ENCODE peak calls at places on chromosome 20, in ten cellular contexts. G is endothelial cell, Z is psoas muscle, R is natural killer cell, N is foreskin fibroblast, W is A549, K is fibroblast of villous mesenchyme, S is heart right ventricle, E is omental fat pad, X is mammary epithelial cell. V is an unnamed sample.

GRCh38 chr20:63223121-63223825 is 7.3 kb upstream of the YTHDF1 start:
- DNase-seq in K (peak), N (peak), W (peak), E (no peak), X (no peak), G (peak), R (no peak), Z (no peak), S (no peak), V (no peak)

GRCh38 chr20:45174434-45175364 is at the start of gene PI3:
- DNase-seq in R (no peak), Z (no peak), E (peak), W (no peak), X (peak), G (no peak), S (no peak), N (no peak), K (peak), V (no peak)

GRCh38 chr20:584375-585301 is 25.5 kb downstream of the TCF15 start:
- DNase-seq in S (no peak), K (no peak), X (peak), R (no peak), N (no peak), E (no peak), W (no peak), G (no peak), Z (no peak), V (no peak)

GRCh38 chr20:53795170-53795569 is 201.5 kb upstream of the ZNF217 start:
- DNase-seq in N (peak), X (peak), S (no peak), K (no peak), W (no peak), G (no peak), E (no peak), Z (no peak), R (no peak), V (no peak)

GRCh38 chr20:54070187-54070987 is at the start of gene BCAS1:
- DNase-seq in N (no peak), K (no peak), Z (no peak), E (no peak), X (no peak), R (no peak), G (no peak), S (no peak), W (no peak), V (no peak)

GRCh38 chr20:10861086-10861485 is 187.3 kb upstream of the JAG1 start:
- DNase-seq in Z (no peak), S (no peak), K (peak), X (peak), E (no peak), N (peak), R (no peak), W (no peak), G (no peak), V (no peak)

GRCh38 chr20:63284544-63284949 is 8.4 kb upstream of the COL20A1 start:
- DNase-seq in Z (no peak), W (no peak), S (no peak), K (no peak), E (no peak), R (no peak), X (no peak), N (no peak), G (no peak), V (no peak)

GRCh38 chr20:63457737-63458136 is 14.7 kb downstream of the KCNQ2 start:
- DNase-seq in E (no peak), Z (no peak), N (peak), X (peak), W (peak), K (no peak), G (no peak), S (peak), R (no peak), V (no peak)

GRCh38 chr20:4563534-4563933 is 158.2 kb upstream of the PRND start:
- DNase-seq in W (no peak), X (peak), E (no peak), N (peak), Z (no peak), K (peak), S (no peak), G (peak), R (no peak), V (peak)

GRCh38 chr20:62427172-62428007 is at the start of gene RBBP8NL:
- DNase-seq in N (no peak), Z (no peak), R (no peak), K (no peak), G (no peak), S (no peak), W (no peak), X (peak), E (no peak), V (no peak)

GRCh38 chr20:6814945-6815344 is 47.5 kb downstream of the BMP2 start:
- DNase-seq in S (no peak), X (no peak), K (no peak), E (no peak), W (no peak), N (no peak), G (no peak), Z (no peak), R (no peak), V (no peak)

GRCh38 chr20:6818033-6818808 is 50.7 kb downstream of the BMP2 start:
- DNase-seq in S (no peak), K (no peak), N (no peak), G (no peak), Z (no peak), W (no peak), X (no peak), R (no peak), E (no peak), V (no peak)

GRCh38 chr20:6824401-6824800 is 56.9 kb downstream of the BMP2 start:
- DNase-seq in K (no peak), X (no peak), E (no peak), N (no peak), G (no peak), R (no peak), S (no peak), Z (no peak), W (no peak), V (no peak)

GRCh38 chr20:6819599-6819998 is 52.1 kb downstream of the BMP2 start:
- DNase-seq in K (peak), S (no peak), R (no peak), Z (no peak), N (no peak), E (no peak), X (no peak), G (no peak), W (no peak), V (no peak)
- TF ChIP-seq CTCF in K (peak), S (peak), R (no peak), Z (no peak), N (no peak), E (no peak), X (peak), G (no peak), W (no peak), V (no peak)

GRCh38 chr20:18793625-18794427 is 19.8 kb upstream of the SCP2D1 start:
- DNase-seq in X (peak), G (peak), R (peak), K (peak), E (peak), Z (peak), W (peak), S (peak), N (peak), V (peak)
- TF ChIP-seq CTCF in X (no peak), G (no peak), R (no peak), K (no peak), E (no peak), Z (no peak), W (no peak), S (peak), N (no peak), V (no peak)

GRCh38 chr20:40965671-40966070 is 63.0 kb upstream of the TOP1 start:
- DNase-seq in R (no peak), E (no peak), W (no peak), Z (no peak), N (no peak), S (no peak), K (no peak), X (no peak), G (no peak), V (no peak)

GRCh38 chr20:40966103-40966502 is 62.5 kb upstream of the TOP1 start:
- DNase-seq in R (no peak), S (no peak), X (no peak), W (no peak), E (no peak), Z (no peak), N (no peak), G (peak), K (no peak), V (no peak)

GRCh38 chr20:40966516-40967185 is 62.0 kb upstream of the TOP1 start:
- DNase-seq in Z (no peak), X (no peak), R (no peak), E (no peak), N (peak), K (no peak), S (no peak), G (no peak), W (no peak), V (no peak)

DNA sequence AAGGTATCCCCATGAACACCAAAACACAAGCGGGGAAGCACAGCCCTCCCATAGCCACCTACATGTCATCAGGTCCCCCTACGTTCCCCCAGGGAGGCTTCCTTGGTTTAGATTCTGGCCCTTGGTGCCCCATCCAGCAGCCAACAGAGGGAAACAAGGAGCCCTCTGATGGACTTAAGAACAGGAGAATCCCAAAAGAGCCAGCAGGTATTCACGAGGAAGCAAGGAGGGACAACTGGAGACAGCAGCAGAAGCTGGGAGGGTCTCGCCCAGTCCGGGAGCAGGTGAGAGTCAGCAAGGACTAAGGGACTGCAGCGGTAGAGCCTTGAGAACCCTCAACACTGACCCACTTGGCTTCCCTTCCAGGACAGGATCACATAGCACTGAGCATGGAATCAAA is 58.4 kb upstream of the TOP1 start:
- DNase-seq in K (no peak), N (peak), G (no peak), Z (no peak), E (no peak), W (no peak), X (no peak), R (no peak), S (no peak), V (no peak)
- TF ChIP-seq CTCF in K (peak), N (peak), G (no peak), Z (no peak), E (no peak), W (no peak), X (no peak), R (no peak), S (no peak), V (peak)

GRCh38 chr20:33910056-33910455 is 83.7 kb upstream of the RALY start:
- DNase-seq in G (no peak), X (no peak), E (no peak), K (no peak), N (peak), Z (no peak), S (no peak), W (no peak), R (no peak), V (no peak)
- TF ChIP-seq CTCF in G (no peak), X (no peak), E (no peak), K (no peak), N (no peak), Z (no peak), S (no peak), W (no peak), R (no peak), V (no peak)

GRCh38 chr20:38548356-38549083 is 32.5 kb upstream of the ADIG start:
- DNase-seq in R (no peak), X (no peak), E (no peak), S (no peak), W (no peak), Z (no peak), K (no peak), N (no peak), G (no peak), V (no peak)

GRCh38 chr20:38547288-38547825 is 33.6 kb upstream of the ADIG start:
- DNase-seq in K (no peak), X (no peak), E (no peak), G (no peak), W (no peak), S (no peak), Z (no peak), N (no peak), R (no peak), V (no peak)

GRCh38 chr20:38551056-38551626 is 29.9 kb upstream of the ADIG start:
- DNase-seq in E (no peak), Z (no peak), N (no peak), K (no peak), X (peak), R (no peak), W (no peak), S (no peak), G (no peak), V (no peak)

GRCh38 chr20:38545771-38546170 is 35.2 kb upstream of the ADIG start:
- DNase-seq in X (no peak), K (no peak), E (no peak), R (no peak), W (no peak), Z (no peak), N (no peak), G (no peak), S (no peak), V (no peak)

GRCh38 chr20:38550274-38550673 is 30.7 kb upstream of the ADIG start:
- DNase-seq in Z (no peak), S (no peak), W (peak), G (no peak), N (no peak), K (no peak), R (no peak), E (no peak), X (no peak), V (no peak)
- TF ChIP-seq CTCF in Z (no peak), S (no peak), W (no peak), G (peak), N (no peak), K (no peak), R (no peak), E (no peak), X (peak), V (peak)

GRCh38 chr20:38601216-38602184 is at the start of gene ARHGAP40:
- DNase-seq in X (peak), W (no peak), N (peak), Z (no peak), E (no peak), R (no peak), K (no peak), S (no peak), G (peak), V (no peak)
- TF ChIP-seq CTCF in X (peak), W (no peak), N (no peak), Z (no peak), E (no peak), R (no peak), K (peak), S (no peak), G (no peak), V (no peak)

GRCh38 chr20:57047281-57048026 is 219.0 kb downstream of the BMP7 start:
- DNase-seq in W (peak), N (no peak), S (no peak), R (no peak), X (no peak), K (no peak), Z (no peak), E (no peak), G (peak), V (no peak)
- TF ChIP-seq CTCF in W (peak), N (peak), S (no peak), R (no peak), X (no peak), K (peak), Z (no peak), E (no peak), G (no peak), V (no peak)

GRCh38 chr20:19758888-19759331 is 852 bp downstream of the RIN2 start:
- DNase-seq in E (no peak), Z (peak), S (peak), X (peak), K (peak), R (no peak), G (peak), W (peak), N (peak), V (no peak)

GRCh38 chr20:19757973-19758887 is at the start of gene RIN2:
- DNase-seq in R (no peak), G (peak), K (peak), X (peak), E (peak), N (peak), S (peak), W (peak), Z (peak), V (peak)

GRCh38 chr20:19757487-19757972 is 528 bp upstream of the RIN2 start:
- DNase-seq in Z (peak), K (peak), E (peak), R (no peak), G (peak), N (peak), S (peak), X (peak), W (peak), V (no peak)

GRCh38 chr20:19760371-19760721 is 2.3 kb downstream of the RIN2 start:
- DNase-seq in G (no peak), E (no peak), S (no peak), K (no peak), Z (no peak), N (no peak), X (no peak), W (no peak), R (no peak), V (no peak)

DNA sequence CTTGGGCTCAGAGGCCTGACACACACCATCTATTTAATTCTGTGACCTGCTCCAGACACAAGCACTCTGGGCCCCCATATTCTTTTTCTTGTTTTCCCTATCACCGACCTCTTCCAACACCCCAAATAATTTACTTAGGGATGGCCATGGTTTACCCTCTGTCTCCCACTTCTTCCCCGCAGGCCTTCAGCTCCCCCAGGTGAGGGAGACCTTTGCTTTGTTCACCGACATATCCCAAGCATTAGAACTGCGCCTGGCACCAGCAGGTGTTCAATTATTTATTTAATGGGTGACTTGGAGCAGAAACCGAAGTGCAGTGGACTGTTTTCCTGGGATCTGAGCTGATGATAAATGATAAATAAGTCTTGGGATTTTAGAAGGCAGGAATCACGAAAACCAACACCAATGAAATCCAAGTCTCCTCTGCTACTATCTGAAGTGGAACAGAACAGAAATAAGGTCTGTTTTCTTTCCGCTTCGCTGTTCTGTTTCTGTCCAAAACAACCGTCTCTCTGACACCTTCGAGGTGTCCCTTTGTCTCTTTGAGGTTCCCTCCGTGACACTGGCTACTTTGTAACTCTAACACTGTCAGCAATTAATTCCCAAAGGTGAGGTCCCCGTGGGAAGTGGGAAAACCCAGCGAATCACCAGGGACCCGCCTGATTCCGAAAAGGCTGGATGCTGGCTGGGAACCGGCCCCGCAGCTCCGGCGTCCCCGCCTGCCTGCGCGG is 1.1 kb upstream of the RIN2 start:
- DNase-seq in N (no peak), K (peak), W (no peak), X (no peak), S (no peak), G (no peak), R (no peak), Z (no peak), E (no peak), V (no peak)
- TF ChIP-seq CTCF in N (no peak), K (no peak), W (no peak), X (no peak), S (no peak), G (no peak), R (no peak), Z (no peak), E (no peak), V (no peak)

GRCh38 chr20:38745757-38746156 is 2.5 kb upstream of the ACTR5 start:
- DNase-seq in R (no peak), W (no peak), E (no peak), G (no peak), Z (no peak), X (no peak), S (no peak), K (no peak), N (no peak), V (no peak)

GRCh38 chr20:38748863-38749153 is 548 bp downstream of the ACTR5 start:
- DNase-seq in G (no peak), W (no peak), X (no peak), S (no peak), R (no peak), E (no peak), Z (no peak), N (no peak), K (no peak), V (no peak)

GRCh38 chr20:38751360-38751976 is 3.2 kb downstream of the ACTR5 start:
- DNase-seq in W (peak), K (peak), S (no peak), R (no peak), X (no peak), Z (no peak), G (peak), N (peak), E (no peak), V (no peak)

GRCh38 chr20:38748097-38748862 is at the start of gene ACTR5:
- DNase-seq in K (peak), X (peak), R (peak), N (peak), Z (peak), S (peak), E (peak), W (peak), G (peak), V (peak)

GRCh38 chr20:38747495-38748096 is 664 bp upstream of the ACTR5 start:
- DNase-seq in N (no peak), X (no peak), E (no peak), S (no peak), G (no peak), R (no peak), K (no peak), Z (no peak), W (no peak), V (no peak)
- TF ChIP-seq CTCF in N (no peak), X (no peak), E (no peak), S (no peak), G (no peak), R (no peak), K (no peak), Z (no peak), W (no peak), V (no peak)